ENCODE peak calls at places on chromosomes 11 and 22, in seven cellular contexts. J is right lobe of liver, R is heart left ventricle, D is sigmoid colon, X is prostate gland, L is thyroid gland, E is body of pancreas. B is an unnamed sample.

GRCh38 chr22:25078591-25078990 is 121.1 kb upstream of the CRYBB3 start:
- DNase-seq in J (no peak), R (no peak), D (no peak), X (no peak), L (no peak), E (no peak), B (no peak)

GRCh38 chr22:32717337-32718240 is 83.9 kb upstream of the TIMP3 start:
- DNase-seq in J (no peak), R (peak; percentile 64), D (no peak), X (no peak), L (peak; percentile 59), E (no peak), B (no peak)

GRCh38 chr11:62383822-62384221 is 35.0 kb upstream of the SCGB1A1 start:
- DNase-seq in J (no peak), R (no peak), D (no peak), X (no peak), L (no peak), E (no peak), B (no peak)

GRCh38 chr11:21771097-21771496 is 421.8 kb upstream of the ANO5 start:
- DNase-seq in J (no peak), R (no peak), D (no peak), X (no peak), L (no peak), E (no peak), B (no peak)

GRCh38 chr11:62791501-62792192 is at the start of gene TMEM223:
- DNase-seq in J (peak; percentile 93), R (peak; percentile 93), D (peak; percentile 94), X (peak; percentile 84), L (peak; percentile 90), E (peak; percentile 84), B (peak; percentile 93)

GRCh38 chr11:45899448-45900174 is 7.5 kb downstream of the FREY1 start:
- DNase-seq in J (peak; percentile 83), R (peak; percentile 90), D (peak; percentile 94), X (peak; percentile 61), L (peak; percentile 87), E (peak; percentile 94), B (peak; percentile 75)

GRCh38 chr11:28618426-28618825 is 510.2 kb downstream of the METTL15 start:
- DNase-seq in J (no peak), R (no peak), D (no peak), X (no peak), L (no peak), E (no peak), B (no peak)

GRCh38 chr11:34395916-34396555 is 38.2 kb upstream of the ABTB2 start:
- DNase-seq in J (no peak), R (no peak), D (no peak), X (peak; percentile 76), L (no peak), E (no peak), B (no peak)

GRCh38 chr22:44381761-44382454 is 69.2 kb upstream of the SHISAL1 start:
- DNase-seq in J (peak; percentile 12), R (peak; percentile 26), D (peak; percentile 38), X (no peak), L (no peak), E (no peak), B (no peak)

GRCh38 chr22:47162865-47163264 is 400.4 kb downstream of the TBC1D22A start:
- DNase-seq in J (peak; percentile 18), R (no peak), D (peak; percentile 43), X (no peak), L (no peak), E (peak; percentile 9), B (peak; percentile 3)

GRCh38 chr22:46125311-46125710 is 25.0 kb upstream of the PPARA start:
- DNase-seq in J (no peak), R (no peak), D (no peak), X (no peak), L (no peak), E (no peak), B (no peak)

GRCh38 chr22:30289126-30289979 is at the start of gene CASTOR1:
- DNase-seq in J (peak; percentile 99), R (peak; percentile 100), D (peak; percentile 100), X (peak; percentile 99), L (peak; percentile 100), E (peak; percentile 99), B (peak; percentile 99)

GRCh38 chr22:30286331-30286730 is 3.0 kb downstream of the CASTOR1 start:
- DNase-seq in J (no peak), R (no peak), D (no peak), X (no peak), L (no peak), E (no peak), B (no peak)

GRCh38 chr22:30286813-30287625 is 2.3 kb downstream of the CASTOR1 start:
- DNase-seq in J (peak; percentile 82), R (peak; percentile 67), D (peak; percentile 81), X (peak; percentile 61), L (peak; percentile 72), E (peak; percentile 69), B (peak; percentile 87)

GRCh38 chr22:30288414-30289125 is 735 bp downstream of the CASTOR1 start:
- DNase-seq in J (no peak), R (no peak), D (peak; percentile 72), X (no peak), L (no peak), E (no peak), B (no peak)

DNA sequence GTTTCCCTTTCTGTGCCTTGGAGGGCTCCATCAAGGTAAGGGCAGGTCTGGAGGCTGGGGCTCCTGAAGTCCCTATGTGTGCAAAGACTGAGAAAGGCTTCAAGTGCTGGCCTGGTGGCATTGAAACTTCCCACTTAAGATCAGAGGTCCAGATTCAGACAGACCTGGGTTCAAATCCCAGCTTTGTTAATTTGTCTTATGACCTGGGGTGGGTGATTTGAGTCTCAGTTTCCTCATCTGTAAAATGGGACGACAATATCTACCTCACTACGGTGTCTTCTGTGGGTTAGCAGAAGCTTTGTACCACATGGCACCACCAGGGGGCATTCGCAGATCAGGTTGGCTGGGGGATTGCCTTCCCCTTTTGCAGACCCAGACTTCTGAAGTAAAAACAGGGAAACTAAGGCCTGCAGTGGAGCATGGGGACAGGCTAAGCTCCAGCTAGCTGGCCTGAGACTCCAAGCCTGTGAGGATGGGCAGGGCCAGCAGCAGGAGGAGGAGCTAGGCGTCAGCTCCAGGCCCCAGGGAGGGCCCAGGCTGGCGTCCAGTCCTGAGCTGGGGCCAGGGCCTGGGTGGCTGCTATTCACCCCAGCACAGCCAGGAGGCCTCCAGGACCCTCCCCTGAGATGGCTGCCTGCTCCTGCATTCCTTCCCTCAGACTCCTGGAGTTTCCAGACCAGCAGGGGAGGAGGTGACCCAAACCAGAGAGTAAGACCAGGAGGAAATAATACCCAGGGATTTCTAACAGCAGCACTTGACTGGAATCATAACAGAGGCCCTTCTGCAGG is 1.5 kb downstream of the CASTOR1 start:
- DNase-seq in J (peak; percentile 87), R (peak; percentile 91), D (peak; percentile 96), X (peak; percentile 84), L (peak; percentile 91), E (peak; percentile 90), B (peak; percentile 90)
- TF ChIP-seq POLR2A in J (peak; percentile 15), R (no peak), D (no peak), X (peak; percentile 55), L (no peak), E (peak; percentile 32), B (peak; percentile 15)

DNA sequence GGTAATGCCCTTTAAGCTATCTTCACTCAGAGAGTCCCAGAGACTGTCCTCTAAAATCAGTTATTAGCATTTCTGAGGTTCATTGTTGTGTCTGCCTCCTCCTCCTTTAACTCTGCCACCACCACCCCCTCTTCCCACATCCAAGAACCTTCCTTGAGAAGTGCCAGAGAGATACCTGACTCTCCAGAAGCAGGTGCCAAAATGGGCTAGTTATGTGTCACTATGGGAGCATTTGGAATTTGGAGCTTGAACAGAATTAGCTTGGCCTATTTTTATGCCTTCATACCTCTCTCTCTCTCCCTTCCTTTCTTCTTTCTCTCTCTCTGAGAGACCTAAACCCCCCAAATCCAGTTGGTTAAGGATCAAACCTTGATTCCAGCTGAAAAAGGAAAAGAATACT is 75.9 kb downstream of the AMOTL1 start:
- DNase-seq in J (no peak), R (no peak), D (no peak), X (no peak), L (no peak), E (no peak), B (no peak)
- H3K36me3 ChIP-seq in J (peaks cover 12% of the 10 kb centered on the region), R (peaks cover 24% of the 10 kb centered on the region), D (peaks cover 22% of the 10 kb centered on the region), X (no peaks in the 10 kb centered on the region), L (no peaks in the 10 kb centered on the region), E (no peaks in the 10 kb centered on the region), B (no peaks in the 10 kb centered on the region)

DNA sequence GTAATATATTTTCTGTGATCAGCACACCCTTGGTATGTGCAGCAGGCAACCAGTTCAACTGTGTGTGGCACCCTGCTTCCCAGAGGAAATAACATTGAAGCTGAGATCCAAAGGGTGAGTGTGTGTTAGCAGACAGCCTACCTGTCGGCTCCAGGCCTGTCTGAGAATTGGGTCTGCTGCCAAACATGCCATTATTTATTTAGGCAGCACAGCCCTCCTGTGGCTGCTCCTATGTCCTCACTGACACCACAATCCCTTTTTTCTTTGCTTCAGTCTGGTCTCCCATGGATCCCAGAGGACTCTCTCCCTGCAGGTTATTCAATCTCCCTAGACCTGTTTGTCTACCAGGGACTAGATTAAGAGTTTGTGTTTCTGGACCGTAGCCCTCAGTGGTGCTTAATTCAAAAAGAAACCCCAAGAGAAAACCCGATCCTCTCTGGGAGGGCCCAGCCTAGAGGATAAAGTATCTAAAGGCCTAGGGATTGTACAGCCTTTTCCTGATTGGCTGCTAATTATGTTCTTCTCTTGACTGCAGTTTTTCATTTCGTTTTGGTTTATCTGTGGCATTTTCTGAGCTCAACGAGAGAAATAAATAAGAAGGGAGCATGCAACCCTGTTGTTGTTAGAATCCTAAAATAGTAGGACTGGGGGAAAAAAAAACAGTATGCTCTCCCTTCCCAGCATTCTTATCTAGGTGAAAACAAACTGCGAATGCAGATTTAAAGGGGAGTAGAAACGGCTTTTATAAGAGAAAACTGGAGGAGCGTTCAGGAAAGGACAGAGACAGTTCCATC is 24.1 kb downstream of the KCNE3 start:
- DNase-seq in J (peak; percentile 35), R (no peak), D (no peak), X (peak; percentile 85), L (peak; percentile 85), E (peak; percentile 87), B (peak; percentile 55)
- TF ChIP-seq CTCF in J (peak; percentile 45), R (no peak), D (no peak), X (peak; percentile 35), L (peak; percentile 85), E (no peak), B (peak; percentile 24)

GRCh38 chr11:65558002-65558784 is at the start of gene LTBP3:
- DNase-seq in J (peak; percentile 82), R (peak; percentile 90), D (peak; percentile 94), X (peak; percentile 70), L (peak; percentile 94), E (peak; percentile 89), B (peak; percentile 77)
- TF ChIP-seq POLR2A in J (peak; percentile 26), R (no peak), D (no peak), X (peak; percentile 10), L (no peak), E (peak; percentile 72), B (peak; percentile 21)

GRCh38 chr11:68913188-68913587 is 9.5 kb downstream of the IGHMBP2 start:
- DNase-seq in J (no peak), R (no peak), D (no peak), X (no peak), L (no peak), E (no peak), B (no peak)
- H3K36me3 ChIP-seq in J (peaks cover 90% of the 10 kb centered on the region), R (peaks cover 99% of the 10 kb centered on the region), D (peaks cover 100% of the 10 kb centered on the region), X (peaks cover 7% of the 10 kb centered on the region), L (peaks cover 39% of the 10 kb centered on the region), E (peaks cover 12% of the 10 kb centered on the region), B (peaks cover 74% of the 10 kb centered on the region)

GRCh38 chr11:11849127-11849746 is 7.5 kb downstream of the USP47 start:
- DNase-seq in J (peak; percentile 40), R (peak; percentile 68), D (no peak), X (peak; percentile 47), L (peak; percentile 65), E (peak; percentile 70), B (peak; percentile 53)
- TF ChIP-seq CTCF in J (peak; percentile 69), R (peak; percentile 70), D (peak; percentile 31), X (peak; percentile 28), L (peak; percentile 60), E (peak; percentile 41), B (peak; percentile 57)

B was measured in transverse colon.